ENCODE peak calls at places on chromosomes 1 and 21, in five cellular contexts. G is substantia nigra; M is body of pancreas; N is stimulated activated CD4-positive, alpha-beta T cell treated with anti-CD3 and anti-CD28 coated beads, Interleukin-12 subunit alpha, Interleukin-12 subunit beta, amount 100 ng/mL, for 48 hours; Z is neural crest cell. B is an unnamed sample.

GRCh38 chr1:229907884-229908633 is 159.0 kb upstream of the GALNT2 start:
- DNase-seq in G (no peak), M (no peak), N (no peak), Z (no peak), B (no peak)

GRCh38 chr1:149986486-149987296 is 23.8 kb downstream of the OTUD7B start:
- DNase-seq in G (no peak), M (no peak), N (no peak), Z (no peak), B (no peak)

GRCh38 chr1:173206816-173207595 is at the start of gene TNFSF4:
- DNase-seq in G (no peak), M (no peak), N (no peak), Z (no peak), B (no peak)

GRCh38 chr1:241271427-241271826 is 85.6 kb downstream of the RGS7 start:
- DNase-seq in G (no peak), M (no peak), N (no peak), Z (no peak), B (no peak)

GRCh38 chr1:161511756-161512060 is 6.5 kb downstream of the FCGR2A start:
- DNase-seq in G (no peak), M (no peak), N (no peak), Z (no peak), B (no peak)

GRCh38 chr21:42559326-42559725 is 45.7 kb downstream of the SLC37A1 start:
- DNase-seq in G (no peak), M (peak), N (no peak), Z (no peak), B (no peak)

GRCh38 chr1:235945775-235946565 is 79.3 kb upstream of the LYST start:
- DNase-seq in G (no peak), M (no peak), N (no peak), Z (no peak), B (no peak)

GRCh38 chr1:2438038-2438437 is 25.7 kb upstream of the PEX10 start:
- DNase-seq in G (peak), M (no peak), N (no peak), Z (no peak), B (no peak)

GRCh38 chr21:36207577-36208320 is 51.1 kb downstream of the DOP1B start:
- DNase-seq in G (no peak), M (no peak), N (no peak), Z (no peak), B (no peak)

GRCh38 chr1:219917851-219918466 is 10.4 kb downstream of the SLC30A10 start:
- DNase-seq in G (no peak), M (no peak), N (no peak), Z (no peak), B (no peak)

GRCh38 chr1:110004583-110004982 is 20.0 kb downstream of the AHCYL1 start:
- DNase-seq in G (no peak), M (no peak), N (no peak), Z (no peak), B (no peak)

GRCh38 chr1:53144201-53144600 is 1.8 kb upstream of the SLC1A7 start:
- DNase-seq in G (no peak), M (no peak), N (no peak), Z (no peak), B (no peak)

GRCh38 chr1:161791889-161792655 is 26.0 kb downstream of the ATF6 start:
- DNase-seq in G (no peak), M (no peak), N (no peak), Z (no peak), B (no peak)

GRCh38 chr1:192730206-192730605 is 78.6 kb upstream of the RGS2 start:
- DNase-seq in G (no peak), M (no peak), N (no peak), Z (no peak), B (no peak)

GRCh38 chr1:212692774-212693644 is 6.6 kb downstream of the BATF3 start:
- DNase-seq in G (no peak), M (no peak), N (no peak), Z (no peak), B (no peak)

B was measured in heart left ventricle.